ENCODE peak calls at places on chromosomes 4 and X, in seven cellular contexts. B is HT1080; Q is dorsolateral prefrontal cortex; E is KBM-7; L is ELR; C is activated CD8-positive, alpha-beta memory T cell treated with anti-CD3 and anti-CD28 coated beads for 48 hours; R is naive thymus-derived CD8-positive, alpha-beta T cell. K is an unnamed sample.

GRCh38 chr4:25953740-25954139 is 39.7 kb downstream of the SMIM20 start:
- DNase-seq in L (peak), E (no peak), C (no peak), B (peak), Q (no peak), R (no peak), K (no peak)

GRCh38 chr4:95409750-95410149 is 139.0 kb downstream of the UNC5C start:
- DNase-seq in C (no peak), E (no peak), Q (peak), B (no peak), R (no peak), L (no peak), K (no peak)

GRCh38 chr4:94419956-94420355 is 31.8 kb upstream of the PDLIM5 start:
- DNase-seq in L (peak), E (no peak), R (no peak), C (no peak), B (peak), Q (no peak), K (no peak)

GRCh38 chr4:8271821-8272220 is 2.3 kb downstream of the HTRA3 start:
- DNase-seq in Q (no peak), B (no peak), R (no peak), C (no peak), L (no peak), E (no peak), K (no peak)

GRCh38 chrX:9285342-9285771 is 179.5 kb upstream of the TBL1X start:
- DNase-seq in L (peak), B (peak), Q (no peak), R (no peak), E (no peak), C (peak), K (no peak)

GRCh38 chr4:184343400-184344177 is 125.9 kb upstream of the ENPP6 start:
- DNase-seq in Q (peak), C (no peak), R (peak), B (peak), L (peak), E (peak), K (no peak)

GRCh38 chr4:172480471-172480870 is 667.3 kb downstream of the GALNTL6 start:
- DNase-seq in Q (no peak), E (no peak), C (no peak), R (no peak), L (no peak), B (no peak), K (no peak)

GRCh38 chrX:11792461-11793421 is 34.7 kb downstream of the MSL3 start:
- DNase-seq in C (peak), R (peak), L (no peak), Q (peak), E (peak), B (no peak), K (no peak)

GRCh38 chr4:4533461-4534169 is 8.2 kb downstream of the STX18 start:
- DNase-seq in Q (no peak), L (no peak), E (no peak), C (no peak), B (no peak), R (no peak), K (no peak)

GRCh38 chrX:154350429-154351182 is 23.8 kb downstream of the FLNA start:
- DNase-seq in E (no peak), B (no peak), Q (no peak), L (no peak), C (no peak), R (no peak), K (no peak)

GRCh38 chrX:49838374-49838773 is 9.3 kb downstream of the PAGE4 start:
- DNase-seq in C (no peak), B (peak), R (no peak), Q (peak), L (peak), E (peak), K (no peak)

GRCh38 chr4:180688480-180688879 is 1554.7 kb upstream of the TENM3 start:
- DNase-seq in Q (no peak), B (no peak), E (no peak), R (no peak), L (no peak), C (no peak), K (no peak)

GRCh38 chr4:83208371-83208770 is 76.2 kb downstream of the COQ2 start:
- DNase-seq in E (no peak), C (no peak), L (no peak), B (no peak), Q (no peak), R (no peak), K (no peak)

GRCh38 chrX:9913041-9913440 is 54.1 kb upstream of the CLDN34 start:
- DNase-seq in B (peak), L (peak), E (no peak), R (no peak), Q (no peak), C (no peak), K (no peak)

K was measured in H1.